ENCODE peak calls at places on chromosomes 3 and 15, in five cellular contexts. One of them, this sample, is unnamed.
A peak's percentile ranks its signal among the peaks of the same experiment; 100 is the strongest.

GRCh38 chr15:42359990-42360389 is 689 bp downstream of the CAPN3 start:
- DNase-seq in hepatocyte: no peak
- DNase-seq in glutamatergic neuron: no peak
- DNase-seq in dorsolateral prefrontal cortex: peak; percentile 4
- DNase-seq in heart left ventricle: no peak
- DNase-seq in this sample: no peak

GRCh38 chr3:98259707-98260106 is 4.3 kb upstream of the OR5H6 start:
- DNase-seq in hepatocyte: no peak
- DNase-seq in glutamatergic neuron: no peak
- DNase-seq in dorsolateral prefrontal cortex: no peak
- DNase-seq in heart left ventricle: no peak
- DNase-seq in this sample: no peak

GRCh38 chr3:197302696-197303341 is 4.4 kb upstream of the DLG1 start:
- DNase-seq in hepatocyte: peak; percentile 13
- DNase-seq in glutamatergic neuron: no peak
- DNase-seq in dorsolateral prefrontal cortex: no peak
- DNase-seq in heart left ventricle: no peak
- DNase-seq in this sample: no peak

GRCh38 chr3:50447290-50447840 is 56.1 kb downstream of the CACNA2D2 start:
- DNase-seq in hepatocyte: no peak
- DNase-seq in glutamatergic neuron: no peak
- DNase-seq in dorsolateral prefrontal cortex: no peak
- DNase-seq in heart left ventricle: no peak
- DNase-seq in this sample: no peak

GRCh38 chr3:35832140-35832571 is 192.8 kb downstream of the ARPP21 start:
- DNase-seq in hepatocyte: peak; percentile 35
- DNase-seq in glutamatergic neuron: no peak
- DNase-seq in dorsolateral prefrontal cortex: no peak
- DNase-seq in heart left ventricle: no peak
- DNase-seq in this sample: no peak

GRCh38 chr3:142987080-142987700 is 14.2 kb upstream of the U2SURP start:
- DNase-seq in hepatocyte: peak; percentile 51
- DNase-seq in glutamatergic neuron: no peak
- DNase-seq in dorsolateral prefrontal cortex: no peak
- DNase-seq in heart left ventricle: no peak
- DNase-seq in this sample: no peak

GRCh38 chr3:61537366-61537765 is 24.0 kb upstream of the PTPRG start:
- DNase-seq in hepatocyte: peak; percentile 9
- DNase-seq in glutamatergic neuron: no peak
- DNase-seq in dorsolateral prefrontal cortex: no peak
- DNase-seq in heart left ventricle: no peak
- DNase-seq in this sample: no peak

GRCh38 chr3:127258733-127259132 is 29.1 kb downstream of the PRR20G start:
- DNase-seq in hepatocyte: no peak
- DNase-seq in glutamatergic neuron: no peak
- DNase-seq in dorsolateral prefrontal cortex: no peak
- DNase-seq in heart left ventricle: no peak
- DNase-seq in this sample: no peak

GRCh38 chr15:101710806-101711205 is 13.5 kb downstream of the TARS3 start:
- DNase-seq in hepatocyte: no peak
- DNase-seq in glutamatergic neuron: no peak
- DNase-seq in dorsolateral prefrontal cortex: no peak
- DNase-seq in heart left ventricle: no peak
- DNase-seq in this sample: no peak

GRCh38 chr3:39809181-39809994 is at the start of gene MYRIP:
- DNase-seq in hepatocyte: peak; percentile 86
- DNase-seq in glutamatergic neuron: peak; percentile 84
- DNase-seq in dorsolateral prefrontal cortex: peak; percentile 70
- DNase-seq in heart left ventricle: peak; percentile 59
- DNase-seq in this sample: peak; percentile 73

GRCh38 chr3:2268779-2269178 is 170.1 kb downstream of the CNTN4 start:
- DNase-seq in hepatocyte: no peak
- DNase-seq in glutamatergic neuron: no peak
- DNase-seq in dorsolateral prefrontal cortex: no peak
- DNase-seq in heart left ventricle: no peak
- DNase-seq in this sample: no peak

GRCh38 chr3:111923821-111924220 is 55.0 kb upstream of the ABHD10 start:
- DNase-seq in hepatocyte: no peak
- DNase-seq in glutamatergic neuron: no peak
- DNase-seq in dorsolateral prefrontal cortex: no peak
- DNase-seq in heart left ventricle: no peak
- DNase-seq in this sample: no peak

GRCh38 chr3:14451844-14452533 is 49.6 kb downstream of the SLC6A6 start:
- DNase-seq in hepatocyte: peak; percentile 82
- DNase-seq in glutamatergic neuron: no peak
- DNase-seq in dorsolateral prefrontal cortex: peak; percentile 49
- DNase-seq in heart left ventricle: peak; percentile 81
- DNase-seq in this sample: no peak

GRCh38 chr3:189042832-189043231 is 128.9 kb upstream of the TPRG1 start:
- DNase-seq in hepatocyte: no peak
- DNase-seq in glutamatergic neuron: no peak
- DNase-seq in dorsolateral prefrontal cortex: no peak
- DNase-seq in heart left ventricle: no peak
- DNase-seq in this sample: no peak

GRCh38 chr15:28904541-28905303 is 18.9 kb downstream of the APBA2 start:
- DNase-seq in hepatocyte: no peak
- DNase-seq in glutamatergic neuron: no peak
- DNase-seq in dorsolateral prefrontal cortex: peak; percentile 38
- DNase-seq in heart left ventricle: no peak
- DNase-seq in this sample: no peak

GRCh38 chr3:14403636-14404395 is 1.4 kb downstream of the SLC6A6 start:
- DNase-seq in hepatocyte: peak; percentile 53
- DNase-seq in glutamatergic neuron: peak; percentile 3
- DNase-seq in dorsolateral prefrontal cortex: no peak
- DNase-seq in heart left ventricle: peak; percentile 80
- DNase-seq in this sample: no peak

GRCh38 chr15:58988011-58988785 is 735 bp downstream of the RNF111 start:
- DNase-seq in hepatocyte: peak; percentile 85
- DNase-seq in glutamatergic neuron: peak; percentile 90
- DNase-seq in dorsolateral prefrontal cortex: peak; percentile 58
- DNase-seq in heart left ventricle: peak; percentile 80
- DNase-seq in this sample: peak; percentile 72

GRCh38 chr3:119653871-119654270 is 6.5 kb downstream of the POPDC2 start:
- DNase-seq in hepatocyte: no peak
- DNase-seq in glutamatergic neuron: no peak
- DNase-seq in dorsolateral prefrontal cortex: no peak
- DNase-seq in heart left ventricle: no peak
- DNase-seq in this sample: no peak

GRCh38 chr15:82051664-82052063 is 5.8 kb upstream of the MEX3B start:
- DNase-seq in hepatocyte: no peak
- DNase-seq in glutamatergic neuron: no peak
- DNase-seq in dorsolateral prefrontal cortex: peak; percentile 22
- DNase-seq in heart left ventricle: peak; percentile 57
- DNase-seq in this sample: no peak
- TF ChIP-seq CTCF in hepatocyte: no peak
- TF ChIP-seq CTCF in glutamatergic neuron: no peak
- TF ChIP-seq CTCF in dorsolateral prefrontal cortex: no peak
- TF ChIP-seq CTCF in heart left ventricle: peak; percentile 21
- TF ChIP-seq CTCF in this sample: no peak

GRCh38 chr3:94331831-94332230 is 269.0 kb downstream of the NSUN3 start:
- DNase-seq in hepatocyte: no peak
- DNase-seq in glutamatergic neuron: no peak
- DNase-seq in dorsolateral prefrontal cortex: no peak
- DNase-seq in heart left ventricle: no peak
- DNase-seq in this sample: no peak

DNA sequence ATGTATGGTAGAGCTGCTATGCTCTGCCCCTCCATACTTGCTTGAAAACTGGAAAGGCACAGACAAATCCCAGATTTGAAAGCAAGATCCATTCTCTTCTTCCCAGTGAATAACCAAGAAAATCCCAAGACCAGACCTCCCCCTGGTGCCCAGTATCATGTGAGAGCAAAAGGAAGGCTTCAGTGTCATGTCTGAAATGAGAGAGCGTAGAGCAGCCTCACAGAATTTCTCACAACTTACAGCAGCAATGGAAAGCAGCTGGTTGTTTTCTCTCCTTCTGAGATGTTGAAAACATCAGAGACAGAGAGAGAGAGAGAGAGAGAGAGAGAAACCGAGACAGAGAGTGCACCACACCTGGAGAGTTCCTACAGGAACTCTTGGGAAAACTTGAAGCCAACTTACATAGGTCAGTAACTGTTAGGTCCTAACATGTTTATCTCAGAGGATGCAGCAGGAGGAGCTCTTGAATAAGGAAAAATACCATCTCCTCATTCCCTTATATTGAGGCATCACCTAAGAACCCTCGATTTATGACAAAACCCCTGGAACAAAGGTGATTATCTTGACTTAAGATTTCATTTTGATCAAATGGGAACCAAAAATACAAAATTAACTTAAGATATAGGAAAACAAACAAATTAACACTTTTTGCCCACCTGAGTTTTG is 273.3 kb downstream of the NSUN3 start:
- DNase-seq in hepatocyte: peak; percentile 64
- DNase-seq in glutamatergic neuron: no peak
- DNase-seq in dorsolateral prefrontal cortex: no peak
- DNase-seq in heart left ventricle: no peak
- DNase-seq in this sample: no peak
- TF ChIP-seq CTCF in hepatocyte: peak; percentile 67
- TF ChIP-seq CTCF in glutamatergic neuron: no peak
- TF ChIP-seq CTCF in dorsolateral prefrontal cortex: peak; percentile 39
- TF ChIP-seq CTCF in heart left ventricle: peak; percentile 52
- TF ChIP-seq CTCF in this sample: peak; percentile 61

GRCh38 chr3:151955356-151955755 is 81.9 kb downstream of the SUCNR1 start:
- DNase-seq in hepatocyte: no peak
- DNase-seq in glutamatergic neuron: no peak
- DNase-seq in dorsolateral prefrontal cortex: no peak
- DNase-seq in heart left ventricle: no peak
- DNase-seq in this sample: no peak
- TF ChIP-seq CTCF in hepatocyte: no peak
- TF ChIP-seq CTCF in glutamatergic neuron: no peak
- TF ChIP-seq CTCF in dorsolateral prefrontal cortex: no peak
- TF ChIP-seq CTCF in heart left ventricle: no peak
- TF ChIP-seq CTCF in this sample: no peak

DNA sequence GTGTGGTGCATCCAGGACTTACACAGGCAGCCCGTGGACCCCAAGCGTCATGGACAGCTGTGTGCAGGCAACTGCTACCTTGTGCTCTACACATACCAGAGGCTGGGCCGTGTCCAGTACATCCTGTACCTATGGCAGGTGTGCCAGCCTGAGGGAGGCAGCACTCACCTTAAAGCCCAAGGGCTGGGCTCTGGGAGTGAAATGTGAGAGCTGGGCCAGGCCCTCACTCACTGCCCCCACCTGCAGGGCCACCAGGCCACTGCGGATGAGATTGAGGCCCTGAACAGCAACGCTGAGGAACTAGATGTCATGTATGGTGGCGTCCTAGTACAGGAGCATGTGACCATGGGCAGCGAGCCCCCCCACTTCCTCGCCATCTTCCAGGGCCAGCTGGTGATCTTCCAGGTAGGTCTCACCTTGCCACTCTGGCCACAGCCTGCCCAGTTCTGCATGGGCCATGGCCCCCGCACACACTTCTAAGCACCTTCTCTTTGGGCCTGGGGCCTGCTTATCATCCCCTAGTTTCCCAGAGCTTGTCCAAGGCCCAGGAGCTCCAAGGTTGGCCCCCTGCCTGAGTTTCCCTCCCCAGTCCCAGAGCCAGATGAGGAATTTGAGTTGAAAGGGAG is 11.0 kb downstream of the VILL start:
- DNase-seq in hepatocyte: no peak
- DNase-seq in glutamatergic neuron: no peak
- DNase-seq in dorsolateral prefrontal cortex: no peak
- DNase-seq in heart left ventricle: peak; percentile 32
- DNase-seq in this sample: no peak
- TF ChIP-seq CTCF in hepatocyte: peak; percentile 10
- TF ChIP-seq CTCF in glutamatergic neuron: no peak
- TF ChIP-seq CTCF in dorsolateral prefrontal cortex: no peak
- TF ChIP-seq CTCF in heart left ventricle: no peak
- TF ChIP-seq CTCF in this sample: peak; percentile 45

DNA sequence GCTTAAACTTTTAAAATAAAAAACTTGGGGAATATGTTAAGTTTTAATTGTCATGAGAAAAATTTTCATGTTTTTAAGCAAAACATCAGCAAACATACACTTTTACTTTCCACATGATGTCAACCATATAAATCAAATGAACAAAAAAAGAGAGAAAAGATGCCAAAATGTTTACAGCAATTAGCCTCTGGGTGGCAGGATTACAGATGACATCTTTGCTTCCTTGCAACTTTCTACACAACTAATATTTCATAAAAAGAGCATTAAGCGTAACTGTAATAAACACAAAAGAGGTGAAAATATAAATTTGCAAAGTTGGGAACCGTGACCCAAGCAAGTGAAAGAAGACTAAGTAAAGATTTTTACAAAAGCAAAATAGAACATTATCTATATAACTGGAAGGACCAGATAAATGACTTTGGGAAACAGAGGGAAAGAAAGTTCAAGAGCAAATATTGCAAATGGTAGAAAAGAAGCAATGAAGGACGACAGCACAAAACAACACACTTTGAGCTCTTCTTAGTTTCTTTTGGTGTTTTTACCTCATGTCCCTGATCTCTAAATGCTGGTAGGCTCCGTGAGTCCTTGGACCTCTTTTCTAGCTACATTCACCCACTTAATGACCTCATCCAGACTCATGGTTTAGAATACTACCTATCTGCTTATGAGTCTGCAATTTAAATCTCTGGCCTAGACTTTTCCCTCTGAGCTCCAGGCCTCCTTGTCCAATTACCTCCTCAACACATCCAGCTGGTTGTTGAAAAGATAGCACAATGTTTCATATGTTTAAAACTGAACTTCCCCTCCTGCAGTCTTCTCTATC is 9.4 kb downstream of the TP53BP1 start:
- DNase-seq in hepatocyte: no peak
- DNase-seq in glutamatergic neuron: no peak
- DNase-seq in dorsolateral prefrontal cortex: no peak
- DNase-seq in heart left ventricle: no peak
- DNase-seq in this sample: no peak
- TF ChIP-seq CTCF in hepatocyte: peak; percentile 43
- TF ChIP-seq CTCF in glutamatergic neuron: no peak
- TF ChIP-seq CTCF in dorsolateral prefrontal cortex: peak; percentile 44
- TF ChIP-seq CTCF in heart left ventricle: peak; percentile 49
- TF ChIP-seq CTCF in this sample: no peak

GRCh38 chr15:89402406-89402805 is 67.8 kb upstream of the POLG start:
- DNase-seq in hepatocyte: no peak
- DNase-seq in glutamatergic neuron: no peak
- DNase-seq in dorsolateral prefrontal cortex: no peak
- DNase-seq in heart left ventricle: no peak
- DNase-seq in this sample: no peak

GRCh38 chr15:89401636-89402252 is 67.1 kb upstream of the POLG start:
- DNase-seq in hepatocyte: no peak
- DNase-seq in glutamatergic neuron: no peak
- DNase-seq in dorsolateral prefrontal cortex: no peak
- DNase-seq in heart left ventricle: no peak
- DNase-seq in this sample: no peak

GRCh38 chr15:89400997-89401590 is 66.5 kb upstream of the POLG start:
- DNase-seq in hepatocyte: no peak
- DNase-seq in glutamatergic neuron: no peak
- DNase-seq in dorsolateral prefrontal cortex: no peak
- DNase-seq in heart left ventricle: no peak
- DNase-seq in this sample: no peak

GRCh38 chr15:89406218-89406716 is 71.6 kb upstream of the POLG start:
- DNase-seq in hepatocyte: no peak
- DNase-seq in glutamatergic neuron: no peak
- DNase-seq in dorsolateral prefrontal cortex: no peak
- DNase-seq in heart left ventricle: no peak
- DNase-seq in this sample: no peak

DNA sequence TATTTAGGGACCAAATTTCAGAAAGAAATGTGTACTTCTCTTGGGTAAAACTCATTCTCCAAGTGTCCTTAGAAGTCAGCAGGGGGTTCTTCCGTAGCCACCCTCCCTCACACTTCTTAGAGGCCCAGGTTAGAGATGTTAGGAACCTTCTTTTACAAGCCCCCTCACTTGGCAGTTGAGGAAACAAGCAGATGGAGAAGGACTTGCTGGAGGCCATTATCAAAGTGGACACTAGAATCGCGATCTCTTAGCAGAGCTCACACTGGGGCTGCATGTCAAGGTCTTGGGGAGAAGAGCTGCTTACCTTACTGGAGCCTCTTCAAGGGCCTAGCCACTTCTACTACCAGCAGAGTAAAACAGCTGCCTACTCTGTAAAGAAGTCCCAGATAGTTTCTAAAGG is 69.4 kb upstream of the POLG start:
- DNase-seq in hepatocyte: no peak
- DNase-seq in glutamatergic neuron: no peak
- DNase-seq in dorsolateral prefrontal cortex: no peak
- DNase-seq in heart left ventricle: no peak
- DNase-seq in this sample: no peak
- TF ChIP-seq CTCF in hepatocyte: no peak
- TF ChIP-seq CTCF in glutamatergic neuron: no peak
- TF ChIP-seq CTCF in dorsolateral prefrontal cortex: no peak
- TF ChIP-seq CTCF in heart left ventricle: no peak
- TF ChIP-seq CTCF in this sample: no peak

This sample was measured in progenitor cell of endocrine pancreas.